ENCODE peak calls at places on chromosomes 2 and 18, in six cellular contexts. O, X, V, T, P and S are unnamed samples.

GRCh38 chr2:149224458-149224857 is 105.9 kb upstream of the LYPD6 start:
- DNase-seq in O (no peak), X (no peak), V (no peak), T (no peak), P (no peak), S (no peak)

GRCh38 chr2:72512376-72512775 is 313.5 kb downstream of the EXOC6B start:
- DNase-seq in O (no peak), X (no peak), V (no peak), T (no peak), P (no peak), S (no peak)

GRCh38 chr2:216696321-216696720 is 972 bp upstream of the IGFBP5 start:
- DNase-seq in O (no peak), X (no peak), V (no peak), T (no peak), P (no peak), S (no peak)

GRCh38 chr2:66729391-66729790 is 294.5 kb downstream of the MEIS1 start:
- DNase-seq in O (no peak), X (no peak), V (no peak), T (no peak), P (no peak), S (no peak)

GRCh38 chr2:98907385-98907784 is 28.6 kb downstream of the CRACDL start:
- DNase-seq in O (no peak), X (peak; percentile 15), V (no peak), T (peak; percentile 79), P (no peak), S (no peak)

GRCh38 chr2:120291464-120292311 is 39.0 kb downstream of the RALB start:
- DNase-seq in O (peak; percentile 10), X (no peak), V (peak; percentile 74), T (no peak), P (no peak), S (no peak)

GRCh38 chr18:51066273-51066672 is 36.3 kb downstream of the SMAD4 start:
- DNase-seq in O (no peak), X (no peak), V (no peak), T (no peak), P (no peak), S (no peak)

GRCh38 chr2:240259924-240260529 is 119.6 kb upstream of the OTOS start:
- DNase-seq in O (no peak), X (peak; percentile 45), V (no peak), T (no peak), P (no peak), S (no peak)

GRCh38 chr2:172096661-172097547 is 5.8 kb downstream of the DLX2 start:
- DNase-seq in O (no peak), X (no peak), V (no peak), T (no peak), P (no peak), S (no peak)

GRCh38 chr2:233033672-233034071 is 1.2 kb downstream of the NEU2 start:
- DNase-seq in O (no peak), X (peak; percentile 36), V (no peak), T (no peak), P (no peak), S (no peak)

GRCh38 chr2:127516031-127516430 is 10.3 kb downstream of the IWS1 start:
- DNase-seq in O (no peak), X (no peak), V (peak; percentile 56), T (no peak), P (no peak), S (no peak)

GRCh38 chr2:16282511-16282910 is 342.2 kb downstream of the MYCN start:
- DNase-seq in O (no peak), X (no peak), V (no peak), T (peak; percentile 39), P (no peak), S (no peak)

GRCh38 chr2:22554453-22554852 is 830.5 kb upstream of the KLHL29 start:
- DNase-seq in O (no peak), X (no peak), V (no peak), T (no peak), P (no peak), S (no peak)
- TF ChIP-seq POLR2A in O (no peak), X (no peak), V (no peak), T (no peak), P (no peak), S (no peak)

GRCh38 chr2:86143926-86144685 is 38.1 kb downstream of the PTCD3 start:
- DNase-seq in O (no peak), X (no peak), V (no peak), T (no peak), P (no peak), S (no peak)
- TF ChIP-seq POLR2A in O (no peak), X (no peak), V (no peak), T (no peak), P (no peak), S (no peak)

GRCh38 chr2:111120253-111121027 is at the start of gene BCL2L11:
- DNase-seq in O (peak; percentile 82), X (peak; percentile 98), V (peak; percentile 96), T (no peak), P (peak; percentile 97), S (peak; percentile 73)

GRCh38 chr2:111122631-111123421 is 2.1 kb downstream of the BCL2L11 start:
- DNase-seq in O (no peak), X (peak; percentile 92), V (peak; percentile 79), T (no peak), P (peak; percentile 85), S (no peak)

GRCh38 chr2:111123751-111124150 is 3.0 kb downstream of the BCL2L11 start:
- DNase-seq in O (no peak), X (peak; percentile 71), V (no peak), T (no peak), P (no peak), S (no peak)

GRCh38 chr2:111121028-111121872 is 536 bp downstream of the BCL2L11 start:
- DNase-seq in O (no peak), X (peak; percentile 92), V (peak; percentile 30), T (no peak), P (peak; percentile 75), S (no peak)

GRCh38 chr2:111121873-111122630 is 1.3 kb downstream of the BCL2L11 start:
- DNase-seq in O (peak; percentile 73), X (peak; percentile 97), V (peak; percentile 74), T (no peak), P (peak; percentile 94), S (no peak)
- TF ChIP-seq POLR2A in O (peak; percentile 33), X (peak; percentile 81), V (peak; percentile 35), T (no peak), P (peak; percentile 76), S (no peak)

GRCh38 chr18:79754022-79754761 is 43.5 kb upstream of the KCNG2 start:
- DNase-seq in O (no peak), X (peak; percentile 69), V (no peak), T (no peak), P (no peak), S (no peak)
- TF ChIP-seq POLR2A in O (no peak), X (no peak), V (no peak), T (no peak), P (no peak), S (no peak)

GRCh38 chr18:48934708-48935432 is 15.9 kb downstream of the SMAD7 start:
- DNase-seq in O (no peak), X (peak; percentile 86), V (no peak), T (no peak), P (no peak), S (no peak)
- TF ChIP-seq POLR2A in O (no peak), X (no peak), V (no peak), T (no peak), P (no peak), S (no peak)

GRCh38 chr18:26210147-26210546 is 16.1 kb upstream of the TAF4B start:
- DNase-seq in O (no peak), X (no peak), V (no peak), T (no peak), P (no peak), S (no peak)

DNA sequence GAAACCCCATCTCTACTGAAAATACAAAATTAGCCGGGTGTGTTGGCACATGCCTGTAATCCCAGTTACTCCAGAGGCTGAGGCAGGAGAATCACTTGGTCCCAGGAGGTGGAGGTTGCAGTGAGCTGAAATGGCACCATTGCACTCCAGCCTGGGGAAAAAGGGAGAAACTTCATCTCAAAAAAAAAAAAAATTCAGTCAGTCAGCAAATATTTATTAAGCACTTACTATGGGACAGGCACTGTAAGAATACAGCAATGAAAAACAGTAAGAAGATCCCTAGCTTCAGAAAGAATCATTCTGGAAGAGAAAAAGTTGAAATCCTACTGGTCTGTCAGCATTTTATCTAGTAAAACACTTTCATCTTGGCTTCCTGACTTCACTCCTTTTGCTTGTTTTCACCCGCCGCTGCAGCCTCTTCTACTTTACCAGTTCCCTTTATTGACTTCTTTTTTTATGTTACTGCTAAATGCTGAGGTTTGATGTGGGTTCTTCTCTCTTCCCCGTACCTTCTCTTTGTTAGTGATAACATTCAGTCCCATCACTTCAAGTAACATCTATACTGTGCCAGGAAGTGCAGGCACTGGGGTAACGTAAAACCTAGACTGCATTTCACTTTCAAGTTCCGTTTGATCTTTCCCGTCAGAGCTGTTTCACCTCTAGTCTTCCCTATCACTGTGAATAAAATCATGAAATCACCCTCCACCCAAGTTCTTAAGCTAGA is 10.8 kb upstream of the TAF4B start:
- DNase-seq in O (no peak), X (no peak), V (no peak), T (no peak), P (peak; percentile 77), S (no peak)
- TF ChIP-seq POLR2A in O (no peak), X (no peak), V (no peak), T (no peak), P (no peak), S (peak; percentile 51)

GRCh38 chr2:218305383-218305782 is 13.1 kb upstream of the TMBIM1 start:
- DNase-seq in O (no peak), X (no peak), V (no peak), T (no peak), P (no peak), S (no peak)
- TF ChIP-seq POLR2A in O (no peak), X (no peak), V (no peak), T (no peak), P (no peak), S (no peak)

GRCh38 chr2:136238552-136239346 is 120.8 kb upstream of the CXCR4 start:
- DNase-seq in O (no peak), X (no peak), V (no peak), T (no peak), P (peak; percentile 76), S (no peak)
- TF ChIP-seq POLR2A in O (no peak), X (no peak), V (no peak), T (no peak), P (no peak), S (no peak)